ENCODE peak calls at places on chromosomes 4 and X, in seven cellular contexts. E, Q, L, D, M, F and A are unnamed samples.

GRCh38 chr4:119629142-119629471 is 503 bp upstream of the PDE5A start:
- DNase-seq in L (no peak), E (no peak), Q (no peak), F (no peak), D (no peak), M (no peak), A (no peak)

GRCh38 chr4:78168029-78168428 is 110.9 kb downstream of the FRAS1 start:
- DNase-seq in E (no peak), Q (no peak), D (no peak), M (no peak), L (no peak), F (no peak), A (no peak)

GRCh38 chr4:124189545-124189944 is 523.0 kb downstream of the ANKRD50 start:
- DNase-seq in M (no peak), F (no peak), L (no peak), E (no peak), D (no peak), Q (no peak), A (no peak)

GRCh38 chrX:2677764-2678163 is 13.3 kb upstream of the CD99 start:
- DNase-seq in F (peak; percentile 97), M (no peak), L (peak; percentile 87), D (no peak), E (no peak), Q (no peak), A (peak; percentile 98)

GRCh38 chr4:76823516-76823915 is 74.4 kb downstream of the SOWAHB start:
- DNase-seq in M (no peak), E (no peak), L (no peak), Q (no peak), D (no peak), F (no peak), A (no peak)

GRCh38 chrX:41688154-41688553 is 619 bp upstream of the GPR34 start:
- DNase-seq in M (no peak), L (no peak), Q (no peak), D (no peak), E (no peak), F (no peak), A (no peak)

GRCh38 chr4:53016099-53016498 is 154.0 kb downstream of the RASL11B start:
- DNase-seq in D (no peak), F (no peak), L (no peak), E (no peak), M (no peak), Q (no peak), A (no peak)

GRCh38 chr4:46931981-46932380 is 22.9 kb upstream of the COX7B2 start:
- DNase-seq in E (no peak), F (peak; percentile 78), L (peak; percentile 67), Q (peak; percentile 22), D (peak; percentile 41), M (peak; percentile 75), A (no peak)

GRCh38 chr4:40492747-40493146 is 136.9 kb downstream of the RBM47 start:
- DNase-seq in E (no peak), F (no peak), D (peak; percentile 31), M (no peak), Q (no peak), L (no peak), A (no peak)

GRCh38 chr4:122073615-122074014 is 78.5 kb upstream of the BLTP1 start:
- DNase-seq in Q (no peak), E (no peak), D (no peak), M (no peak), F (no peak), L (no peak), A (no peak)

GRCh38 chr4:182770969-182771330 is 146.2 kb downstream of the DCTD start:
- DNase-seq in L (no peak), F (peak; percentile 80), Q (peak; percentile 25), E (no peak), M (peak; percentile 76), D (no peak), A (no peak)

GRCh38 chr4:18033111-18034085 is 11.8 kb upstream of the LCORL start:
- DNase-seq in L (no peak), Q (no peak), E (no peak), M (no peak), F (peak; percentile 20), D (no peak), A (no peak)

GRCh38 chrX:8668797-8669196 is 63.1 kb downstream of the ANOS1 start:
- DNase-seq in D (no peak), Q (no peak), L (peak; percentile 25), E (no peak), F (no peak), M (peak; percentile 21), A (no peak)

GRCh38 chrX:101417981-101418841 is 10.2 kb downstream of the HNRNPH2 start:
- DNase-seq in M (peak; percentile 74), F (no peak), D (peak; percentile 38), E (peak; percentile 14), L (peak; percentile 54), Q (no peak), A (no peak)

GRCh38 chrX:9327747-9328145 is 137.1 kb upstream of the TBL1X start:
- DNase-seq in M (no peak), F (peak; percentile 80), E (no peak), L (no peak), D (no peak), Q (no peak), A (no peak)

GRCh38 chr4:82217986-82218715 is 155.6 kb downstream of the HNRNPD start:
- DNase-seq in M (peak; percentile 54), D (peak; percentile 28), L (peak; percentile 36), F (peak; percentile 14), E (peak; percentile 8), Q (no peak), A (no peak)